ENCODE peak calls at places on chromosome 15, in six cellular contexts. Q is HepG2, V is HCT116, G is K562, K is H1, I is GM12878. M is an unnamed sample.

GRCh38 chr15:100114100-100114499 is 227.7 kb downstream of the ADAMTS17 start:
- DNase-seq in Q (no peak), V (no peak), G (no peak), K (no peak), I (no peak), M (no peak)

GRCh38 chr15:39270976-39271375 is 309.9 kb upstream of the THBS1 start:
- DNase-seq in Q (no peak), V (no peak), G (no peak), K (no peak), I (no peak), M (no peak)

GRCh38 chr15:87792250-87793030 is 464.1 kb downstream of the NTRK3 start:
- DNase-seq in Q (no peak), V (no peak), G (no peak), K (no peak), I (no peak), M (no peak)

GRCh38 chr15:43209059-43209824 is 11.6 kb downstream of the EPB42 start:
- DNase-seq in Q (peak; percentile 41), V (no peak), G (peak; percentile 78), K (no peak), I (no peak), M (no peak)

GRCh38 chr15:83250766-83251165 is 33.7 kb downstream of the BNC1 start:
- DNase-seq in Q (no peak), V (no peak), G (no peak), K (no peak), I (no peak), M (no peak)

GRCh38 chr15:100707229-100707628 is 104.8 kb downstream of the ASB7 start:
- DNase-seq in Q (no peak), V (no peak), G (no peak), K (no peak), I (no peak), M (no peak)

GRCh38 chr15:68783226-68784054 is 37.3 kb downstream of the ANP32A start:
- DNase-seq in Q (peak; percentile 19), V (peak; percentile 8), G (peak; percentile 57), K (no peak), I (no peak), M (no peak)

GRCh38 chr15:52151353-52151752 is 38.8 kb upstream of the BCL2L10 start:
- DNase-seq in Q (no peak), V (no peak), G (no peak), K (no peak), I (no peak), M (no peak)

GRCh38 chr15:73051402-73051810 is 857 bp upstream of the NEO1 start:
- DNase-seq in Q (no peak), V (no peak), G (no peak), K (no peak), I (no peak), M (no peak)

GRCh38 chr15:72836676-72837325 is 53.2 kb upstream of the ADPGK start:
- DNase-seq in Q (no peak), V (no peak), G (no peak), K (no peak), I (no peak), M (no peak)

GRCh38 chr15:43769584-43770228 is 7.1 kb downstream of the ELL3 start:
- DNase-seq in Q (peak; percentile 50), V (no peak), G (peak; percentile 77), K (peak; percentile 34), I (no peak), M (no peak)

GRCh38 chr15:67166280-67167009 is 88.0 kb downstream of the AAGAB start:
- DNase-seq in Q (no peak), V (no peak), G (no peak), K (no peak), I (no peak), M (no peak)

GRCh38 chr15:89746386-89746974 is 4.6 kb downstream of the MESP1 start:
- DNase-seq in Q (no peak), V (no peak), G (no peak), K (no peak), I (no peak), M (no peak)

GRCh38 chr15:64930778-64931240 is 19.1 kb downstream of the ANKDD1A start:
- DNase-seq in Q (no peak), V (no peak), G (peak; percentile 23), K (no peak), I (peak; percentile 16), M (no peak)

GRCh38 chr15:51759557-51760070 is 8.2 kb downstream of the TMOD2 start:
- DNase-seq in Q (peak; percentile 6), V (no peak), G (peak; percentile 50), K (no peak), I (no peak), M (no peak)

GRCh38 chr15:36507458-36507857 is 72.0 kb upstream of the CDIN1 start:
- DNase-seq in Q (no peak), V (no peak), G (no peak), K (no peak), I (no peak), M (no peak)

GRCh38 chr15:71084264-71084663 is 31.0 kb upstream of the THSD4 start:
- DNase-seq in Q (no peak), V (no peak), G (no peak), K (no peak), I (no peak), M (no peak)

GRCh38 chr15:33310481-33311311 is at the start of gene RYR3:
- DNase-seq in Q (no peak), V (no peak), G (no peak), K (no peak), I (no peak), M (no peak)

GRCh38 chr15:38559131-38559530 is 5.5 kb downstream of the RASGRP1 start:
- DNase-seq in Q (no peak), V (no peak), G (no peak), K (no peak), I (no peak), M (no peak)

GRCh38 chr15:92009162-92009561 is 155.7 kb downstream of the SLCO3A1 start:
- DNase-seq in Q (no peak), V (no peak), G (no peak), K (no peak), I (no peak), M (no peak)

GRCh38 chr15:51647128-51647562 is 24.6 kb upstream of the DMXL2 start:
- DNase-seq in Q (no peak), V (no peak), G (peak; percentile 95), K (no peak), I (no peak), M (no peak)

GRCh38 chr15:48842501-48842900 is 31.6 kb upstream of the CEP152 start:
- DNase-seq in Q (no peak), V (no peak), G (no peak), K (no peak), I (no peak), M (no peak)

GRCh38 chr15:79811406-79812405 is 85.1 kb downstream of the MTHFS start:
- DNase-seq in Q (no peak), V (no peak), G (no peak), K (no peak), I (no peak), M (no peak)

GRCh38 chr15:34436126-34436955 is 1.3 kb downstream of the GOLGA8A start:
- DNase-seq in Q (no peak), V (no peak), G (peak; percentile 31), K (no peak), I (no peak), M (no peak)

GRCh38 chr15:34609102-34609501 is 25.7 kb upstream of the GOLGA8B start:
- DNase-seq in Q (no peak), V (no peak), G (no peak), K (no peak), I (no peak), M (no peak)

GRCh38 chr15:44435893-44436667 is 8.7 kb downstream of the CTDSPL2 start:
- DNase-seq in Q (no peak), V (no peak), G (no peak), K (no peak), I (no peak), M (no peak)

GRCh38 chr15:80123034-80123433 is 29.8 kb upstream of the FAH start:
- DNase-seq in Q (no peak), V (no peak), G (no peak), K (no peak), I (no peak), M (no peak)

DNA sequence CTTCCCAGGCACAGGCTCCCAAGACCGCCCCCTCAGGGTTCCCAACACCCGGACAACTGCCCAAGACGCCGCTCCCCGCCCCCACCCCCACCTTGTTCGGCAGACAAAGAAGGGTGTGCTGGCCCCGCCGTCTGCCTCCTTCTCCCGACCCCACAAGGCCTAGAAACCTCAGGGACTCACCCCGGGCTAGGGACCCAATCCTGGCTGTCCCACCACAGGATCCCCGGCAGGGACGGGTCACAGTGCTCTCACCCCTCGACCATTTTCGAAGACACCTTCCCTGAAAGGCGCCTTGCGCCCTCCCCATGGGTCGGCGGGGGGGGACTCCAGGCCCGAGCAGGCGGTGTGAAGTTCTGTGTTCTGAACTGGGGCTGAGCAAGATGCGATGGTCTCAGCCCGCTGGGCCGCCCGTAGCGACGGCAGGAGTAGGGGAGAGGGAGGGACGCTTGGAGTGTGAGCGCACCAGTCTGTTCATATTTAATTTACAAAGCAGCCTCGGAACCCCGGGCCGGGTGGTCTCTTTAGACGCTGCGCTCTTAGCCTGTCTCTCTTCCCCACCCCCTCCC is 1.5 kb upstream of the ISLR2 start:
- DNase-seq in Q (no peak), V (no peak), G (no peak), K (no peak), I (no peak), M (no peak)
- TF ChIP-seq ZNF274 in Q (no peak), V (no peak), G (no peak), K (no peak), I (no peak), M (no peak)

DNA sequence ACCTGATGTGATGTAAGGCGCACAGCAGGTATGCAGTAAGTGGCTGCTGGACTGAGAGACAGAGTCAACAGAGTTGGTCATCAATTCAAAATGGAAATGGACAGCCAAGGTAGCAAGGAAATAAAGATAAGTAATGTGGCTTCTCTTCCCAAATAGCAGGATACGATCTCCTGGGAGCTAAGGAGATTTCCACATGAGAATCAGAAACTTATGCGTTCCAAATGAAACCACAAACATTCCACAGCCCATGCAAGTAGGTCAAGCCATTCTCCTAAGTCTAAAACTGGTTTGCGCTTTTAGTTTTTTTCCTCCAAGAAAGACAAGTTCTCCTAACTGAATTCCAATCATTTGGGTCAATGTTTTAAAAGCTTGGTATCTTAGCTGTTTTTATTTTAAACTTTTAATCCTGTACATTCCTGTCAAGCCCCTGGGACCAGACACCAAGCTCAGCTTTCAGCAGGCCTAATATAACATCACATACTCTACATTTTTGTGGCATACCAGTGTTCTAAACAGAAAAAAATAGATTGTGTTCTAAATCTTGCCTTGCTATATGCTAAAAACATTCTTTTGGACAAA is 73.7 kb upstream of the TSPAN3 start:
- DNase-seq in Q (no peak), V (no peak), G (no peak), K (no peak), I (no peak), M (no peak)
- TF ChIP-seq YY1 in Q (no peak), V (no peak), G (no peak), K (no peak), I (no peak), M (no peak)

GRCh38 chr15:42088801-42089640 is 5.3 kb downstream of the PLA2G4D start:
- DNase-seq in Q (no peak), V (no peak), G (no peak), K (no peak), I (no peak), M (no peak)
- TF ChIP-seq ZNF274 in Q (no peak), V (no peak), G (no peak), K (no peak), I (no peak), M (no peak)

DNA sequence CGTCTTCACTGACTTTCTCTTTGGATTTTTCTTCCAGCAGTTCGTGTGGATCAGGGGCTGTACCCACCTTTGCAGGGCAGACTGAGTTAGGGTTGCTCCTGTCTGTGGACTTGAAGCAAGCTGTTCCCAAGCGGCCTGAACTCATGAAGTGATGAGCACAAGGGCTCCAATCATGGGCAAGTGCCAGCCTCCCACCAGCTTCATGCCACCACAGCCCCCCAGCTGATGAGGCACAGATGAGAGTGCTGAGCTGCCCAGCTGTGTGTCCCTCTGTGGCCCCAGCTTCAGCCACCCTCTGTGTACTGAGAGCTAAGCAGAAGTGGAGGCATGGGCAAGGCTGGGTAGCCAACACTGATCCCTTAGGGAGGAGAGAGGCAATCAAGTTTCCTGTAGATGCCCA is 3.3 kb upstream of the PLCB2 start:
- DNase-seq in Q (no peak), V (no peak), G (no peak), K (no peak), I (no peak), M (no peak)
- TF ChIP-seq YY1 in Q (no peak), V (no peak), G (no peak), K (no peak), I (no peak), M (no peak)